ENCODE peak calls at places on chromosome 21, in four cellular contexts. R is right lobe of liver, A is heart left ventricle, O is uterus. B is an unnamed sample.

GRCh38 chr21:33936221-33937038 is 20.8 kb upstream of the ATP5PO start:
- DNase-seq in R (no peak), A (no peak), O (no peak), B (no peak)

GRCh38 chr21:30194701-30195299 is 21.1 kb downstream of the CLDN8 start:
- DNase-seq in R (no peak), A (no peak), O (no peak), B (no peak)

GRCh38 chr21:38440746-38441145 is 57.5 kb downstream of the ERG start:
- DNase-seq in R (no peak), A (no peak), O (no peak), B (no peak)

GRCh38 chr21:34688145-34688544 is 19.4 kb downstream of the CLIC6 start:
- DNase-seq in R (no peak), A (no peak), O (no peak), B (no peak)

GRCh38 chr21:27498025-27498424 is 531.1 kb upstream of the ADAMTS5 start:
- DNase-seq in R (no peak), A (no peak), O (no peak), B (no peak)

GRCh38 chr21:38875694-38876492 is 70.2 kb downstream of the ETS2 start:
- DNase-seq in R (no peak), A (no peak), O (no peak), B (no peak)

GRCh38 chr21:38121888-38122705 is 134.7 kb upstream of the KCNJ15 start:
- DNase-seq in R (no peak), A (no peak), O (no peak), B (no peak)

GRCh38 chr21:33441489-33442477 is 38.0 kb downstream of the TMEM50B start:
- DNase-seq in R (no peak), A (peak; percentile 77), O (no peak), B (no peak)

GRCh38 chr21:44082648-44083436 is 24.4 kb upstream of the PWP2 start:
- DNase-seq in R (no peak), A (no peak), O (no peak), B (no peak)

DNA sequence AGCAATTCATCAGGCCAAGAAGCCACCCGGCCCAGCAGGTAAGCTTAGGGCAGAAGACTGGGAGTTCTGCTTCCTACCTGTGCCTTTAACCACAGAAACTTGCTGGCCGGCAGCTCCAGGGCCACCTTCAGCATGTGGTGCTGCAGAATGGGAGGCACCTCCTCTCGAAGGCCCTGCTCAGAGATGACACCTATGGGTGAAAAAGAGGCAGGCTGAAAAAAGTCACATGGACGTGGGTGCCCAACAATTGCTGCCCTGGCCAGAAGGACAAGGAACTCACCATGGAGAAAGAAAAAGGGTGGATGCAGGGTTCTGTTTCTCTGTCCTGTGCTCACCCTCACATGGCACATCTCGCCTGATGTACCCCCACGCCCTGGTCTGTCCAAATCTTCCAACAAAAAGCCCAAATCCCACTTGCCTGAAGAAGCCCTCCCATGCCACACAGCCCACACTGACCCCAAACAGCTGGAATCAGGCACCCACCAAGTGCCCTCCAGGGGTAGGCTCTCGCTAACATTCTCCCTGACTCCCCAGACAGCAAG is 33.0 kb downstream of the URB1 start:
- DNase-seq in R (no peak), A (no peak), O (no peak), B (no peak)
- TF ChIP-seq CTCF in R (no peak), A (no peak), O (peak; percentile 9), B (no peak)

DNA sequence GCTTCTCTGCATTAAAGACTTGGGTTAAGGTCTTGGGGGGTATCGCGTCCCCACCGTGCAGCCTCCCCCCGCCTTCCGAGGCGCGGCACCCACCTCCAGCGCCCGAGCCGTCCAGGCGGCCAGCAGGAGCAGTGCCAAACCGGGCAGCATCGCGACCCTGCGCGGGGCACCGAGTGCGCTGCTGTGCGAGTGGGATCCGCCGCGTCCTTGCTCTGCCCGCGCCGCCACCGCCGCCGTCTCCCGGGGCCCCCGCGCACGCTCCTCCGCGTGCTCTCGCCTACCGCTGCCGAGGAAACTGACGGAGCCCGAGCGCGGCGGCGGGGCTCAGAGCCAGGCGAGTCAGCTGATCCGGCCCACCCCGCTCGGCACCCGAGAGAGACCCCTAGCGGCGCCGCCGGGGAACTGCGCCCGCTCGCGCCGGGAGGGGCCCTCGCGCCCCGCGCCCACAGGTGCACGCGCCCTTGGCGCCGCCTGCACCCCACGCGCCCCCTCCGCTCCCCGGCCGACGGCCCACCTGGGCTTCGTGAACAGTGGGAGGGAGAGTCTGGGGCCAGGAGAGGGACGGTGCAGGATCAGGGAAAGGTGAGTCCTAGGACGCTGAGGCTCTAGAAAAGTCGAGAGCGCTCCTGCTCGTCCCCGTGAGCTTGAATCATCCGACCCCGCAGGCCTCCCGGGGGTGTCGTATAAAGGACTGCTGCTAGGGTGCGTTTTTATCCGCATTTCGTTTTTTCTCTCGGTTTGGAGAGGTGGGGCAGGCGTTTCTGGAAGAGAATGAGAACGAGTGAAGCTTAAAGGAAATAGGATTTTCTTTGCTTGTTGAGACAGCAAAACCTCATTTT is at the start of gene APP:
- DNase-seq in R (peak; percentile 90), A (peak; percentile 90), O (peak; percentile 87), B (peak; percentile 82)
- TF ChIP-seq POLR2A in R (peak; percentile 95), A (no peak), O (peak; percentile 89), B (peak; percentile 36)

GRCh38 chr21:41897690-41898089 is 18.5 kb upstream of the PRDM15 start:
- DNase-seq in R (no peak), A (no peak), O (no peak), B (no peak)

GRCh38 chr21:41901099-41901498 is 22.0 kb upstream of the PRDM15 start:
- DNase-seq in R (no peak), A (no peak), O (no peak), B (no peak)

GRCh38 chr21:41900401-41900800 is 21.3 kb upstream of the PRDM15 start:
- DNase-seq in R (no peak), A (no peak), O (no peak), B (no peak)

GRCh38 chr21:41898998-41899397 is 19.9 kb upstream of the PRDM15 start:
- DNase-seq in R (no peak), A (no peak), O (no peak), B (no peak)

GRCh38 chr21:41899431-41900202 is 20.5 kb upstream of the PRDM15 start:
- DNase-seq in R (no peak), A (no peak), O (no peak), B (no peak)
- H3K36me3 ChIP-seq in R (no peaks in the 10 kb centered on the region), A (peaks cover 12% of the 10 kb centered on the region), O (no peaks in the 10 kb centered on the region), B (no peaks in the 10 kb centered on the region)

DNA sequence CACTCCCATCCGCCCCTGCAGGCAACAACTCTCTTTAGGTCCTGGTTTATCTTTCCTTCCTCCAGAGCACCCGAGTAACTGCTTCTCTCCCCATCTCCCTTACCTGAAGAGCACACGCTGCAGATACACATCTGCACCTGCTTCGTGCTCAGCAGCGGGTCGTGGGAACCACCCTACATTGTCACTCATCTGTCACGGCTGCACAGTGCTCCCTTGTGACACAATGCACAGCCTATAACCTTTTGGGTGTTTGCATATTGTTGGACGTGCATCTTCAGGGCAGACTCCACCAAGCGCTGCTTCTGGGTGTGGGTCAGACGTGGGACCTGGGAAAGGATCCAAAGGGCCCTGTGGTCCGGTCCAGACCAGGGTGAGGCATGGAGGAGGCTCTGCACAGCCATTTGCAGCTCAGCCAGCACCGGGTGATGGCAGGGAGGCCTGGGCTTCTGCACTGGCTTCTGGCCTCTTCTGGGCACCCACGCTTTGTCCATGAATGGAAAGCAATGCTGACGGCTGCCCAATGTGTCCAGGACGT is 42.5 kb downstream of the WDR4 start:
- DNase-seq in R (peak; percentile 52), A (no peak), O (peak; percentile 9), B (no peak)
- TF ChIP-seq CTCF in R (no peak), A (no peak), O (no peak), B (no peak)

GRCh38 chr21:31408306-31409088 is 64.4 kb upstream of the TIAM1 start:
- DNase-seq in R (no peak), A (no peak), O (no peak), B (no peak)
- TF ChIP-seq POLR2A in R (no peak), A (no peak), O (no peak), B (no peak)

DNA sequence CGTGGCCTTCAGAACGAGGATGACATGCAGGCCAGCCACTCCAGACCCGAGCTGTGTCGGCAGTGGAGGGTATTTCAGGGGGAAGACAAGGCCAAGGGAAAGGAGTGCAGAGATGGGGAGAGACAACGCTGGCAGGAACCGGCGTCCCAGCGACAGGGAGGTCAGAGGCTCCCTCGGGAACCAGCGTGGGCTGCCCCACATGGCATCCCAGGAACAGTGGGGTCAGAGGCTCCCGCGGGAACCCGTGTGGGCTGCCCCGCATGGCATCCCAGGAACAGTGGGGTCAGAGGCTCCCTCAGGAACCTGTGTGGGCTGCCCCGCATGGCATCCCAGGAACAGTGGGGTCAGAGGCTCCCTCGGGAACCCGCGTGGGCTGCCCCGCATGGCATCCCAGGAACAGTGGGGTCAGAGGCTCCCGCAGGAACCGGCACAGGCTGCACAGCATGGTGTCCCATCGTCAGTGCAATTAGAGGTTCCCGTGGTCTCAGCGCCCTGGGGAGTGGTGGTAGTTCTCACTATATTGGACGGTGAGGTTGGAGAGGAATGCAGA is 43.0 kb downstream of the SLC19A1 start:
- DNase-seq in R (peak; percentile 42), A (no peak), O (peak; percentile 12), B (no peak)
- H3K36me3 ChIP-seq in R (peaks cover 55% of the 10 kb centered on the region), A (peaks cover 13% of the 10 kb centered on the region), O (no peaks in the 10 kb centered on the region), B (no peaks in the 10 kb centered on the region)

GRCh38 chr21:20040768-20041167 is 957.4 kb upstream of the NCAM2 start:
- DNase-seq in R (no peak), A (no peak), O (no peak), B (no peak)
- TF ChIP-seq CTCF in R (no peak), A (peak; percentile 25), O (no peak), B (no peak)